ENCODE peak calls at places on chromosomes 1 and 21, in seven cellular contexts. D, C, I, B, P, V and U are unnamed samples.

GRCh38 chr1:108610073-108610472 is 50.2 kb downstream of the EEIG2 start:
- DNase-seq in D (no peak), C (peak; percentile 15), I (no peak), B (no peak), P (peak; percentile 31), V (no peak), U (no peak)

GRCh38 chr1:227006397-227006796 is 66.3 kb downstream of the COQ8A start:
- DNase-seq in D (no peak), C (no peak), I (no peak), B (no peak), P (no peak), V (no peak), U (no peak)

GRCh38 chr1:17922833-17923232 is 167.7 kb downstream of the ACTL8 start:
- DNase-seq in D (no peak), C (peak; percentile 27), I (peak; percentile 58), B (no peak), P (no peak), V (peak; percentile 62), U (no peak)

GRCh38 chr21:41703857-41704501 is 62.9 kb downstream of the RIPK4 start:
- DNase-seq in D (no peak), C (no peak), I (peak; percentile 87), B (no peak), P (no peak), V (no peak), U (peak; percentile 65)

GRCh38 chr1:159917533-159917932 is 7.8 kb downstream of the TAGLN2 start:
- DNase-seq in D (no peak), C (no peak), I (no peak), B (no peak), P (no peak), V (no peak), U (peak; percentile 59)

GRCh38 chr1:21630571-21631338 is 38.4 kb downstream of the RAP1GAP start:
- DNase-seq in D (no peak), C (no peak), I (no peak), B (no peak), P (no peak), V (no peak), U (no peak)

GRCh38 chr1:157198619-157199420 is 60.6 kb upstream of the ETV3 start:
- DNase-seq in D (no peak), C (no peak), I (no peak), B (no peak), P (peak; percentile 77), V (no peak), U (no peak)

GRCh38 chr1:45913183-45913924 is 109.9 kb downstream of the MAST2 start:
- DNase-seq in D (no peak), C (peak; percentile 85), I (peak; percentile 81), B (no peak), P (no peak), V (peak; percentile 98), U (no peak)

GRCh38 chr21:44751799-44752636 is 40.6 kb upstream of the TSPEAR start:
- DNase-seq in D (no peak), C (no peak), I (no peak), B (no peak), P (no peak), V (no peak), U (no peak)

GRCh38 chr1:204564835-204565234 is 48.6 kb downstream of the MDM4 start:
- DNase-seq in D (peak; percentile 17), C (no peak), I (no peak), B (no peak), P (no peak), V (no peak), U (no peak)

GRCh38 chr1:228850141-228851100 is 115.1 kb downstream of the RHOU start:
- DNase-seq in D (no peak), C (no peak), I (peak; percentile 33), B (no peak), P (no peak), V (no peak), U (no peak)

GRCh38 chr1:155940531-155940992 is 876 bp upstream of the RXFP4 start:
- DNase-seq in D (no peak), C (peak; percentile 74), I (peak; percentile 79), B (no peak), P (peak; percentile 75), V (peak; percentile 55), U (peak; percentile 76)

GRCh38 chr1:156705918-156706646 is 699 bp upstream of the CRABP2 start:
- DNase-seq in D (peak; percentile 64), C (peak; percentile 57), I (peak; percentile 64), B (peak; percentile 62), P (no peak), V (peak; percentile 73), U (peak; percentile 48)

GRCh38 chr1:162304736-162305135 is 71.9 kb downstream of the SPATA46 start:
- DNase-seq in D (no peak), C (no peak), I (no peak), B (no peak), P (no peak), V (no peak), U (no peak)

GRCh38 chr21:35479529-35479928 is 430.4 kb upstream of the RUNX1 start:
- DNase-seq in D (no peak), C (no peak), I (no peak), B (no peak), P (no peak), V (no peak), U (no peak)

GRCh38 chr1:110780600-110781484 is 92.1 kb upstream of the CD53 start:
- DNase-seq in D (peak; percentile 64), C (peak; percentile 54), I (peak; percentile 69), B (peak; percentile 44), P (peak; percentile 78), V (peak; percentile 78), U (peak; percentile 74)

GRCh38 chr1:244231572-244232315 is 180.7 kb downstream of the ZBTB18 start:
- DNase-seq in D (no peak), C (no peak), I (no peak), B (no peak), P (no peak), V (peak; percentile 73), U (peak; percentile 70)

GRCh38 chr1:22057861-22058260 is 5.4 kb downstream of the CDC42 start:
- DNase-seq in D (no peak), C (no peak), I (no peak), B (no peak), P (no peak), V (no peak), U (no peak)

GRCh38 chr1:93631626-93632365 is 49.8 kb downstream of the BCAR3 start:
- DNase-seq in D (no peak), C (no peak), I (no peak), B (no peak), P (no peak), V (no peak), U (no peak)

GRCh38 chr1:156912861-156913808 is 7.3 kb upstream of the LRRC71 start:
- DNase-seq in D (no peak), C (no peak), I (no peak), B (no peak), P (peak; percentile 71), V (no peak), U (no peak)

GRCh38 chr1:24318238-24318987 is 744 bp upstream of the GRHL3 start:
- DNase-seq in D (no peak), C (no peak), I (no peak), B (no peak), P (no peak), V (peak; percentile 66), U (no peak)

GRCh38 chr1:115714572-115715141 is 53.9 kb downstream of the CASQ2 start:
- DNase-seq in D (no peak), C (no peak), I (peak; percentile 63), B (no peak), P (peak; percentile 43), V (no peak), U (peak; percentile 55)

GRCh38 chr1:30982937-30983336 is 74.4 kb upstream of the SDC3 start:
- DNase-seq in D (no peak), C (no peak), I (no peak), B (no peak), P (no peak), V (peak; percentile 31), U (no peak)
- H3K27ac ChIP-seq in D (no peak overlapping the region), C (no peak overlapping the region), I (no peak overlapping the region), B (no peak overlapping the region), P (no peak overlapping the region), V (peak overlapping the region; percentile 3), U (no peak overlapping the region)

GRCh38 chr1:149916927-149917310 is 725 bp downstream of the SV2A start:
- DNase-seq in D (no peak), C (no peak), I (no peak), B (no peak), P (no peak), V (no peak), U (no peak)
- H3K4me3 ChIP-seq in D (peak overlapping the region; percentile 81), C (peak overlapping the region; percentile 50), I (peak overlapping the region; percentile 42), B (peak overlapping the region; percentile 90), P (no peak overlapping the region), V (no peak overlapping the region), U (no peak overlapping the region)

GRCh38 chr1:43687301-43688108 is 19.8 kb upstream of the ST3GAL3 start:
- DNase-seq in D (no peak), C (peak; percentile 17), I (peak; percentile 27), B (no peak), P (no peak), V (no peak), U (no peak)

GRCh38 chr1:43693371-43693770 is 14.0 kb upstream of the ST3GAL3 start:
- DNase-seq in D (no peak), C (no peak), I (no peak), B (no peak), P (no peak), V (no peak), U (no peak)

GRCh38 chr1:43691871-43692815 is 15.2 kb upstream of the ST3GAL3 start:
- DNase-seq in D (no peak), C (no peak), I (no peak), B (no peak), P (no peak), V (no peak), U (no peak)

GRCh38 chr1:43688109-43688387 is 19.3 kb upstream of the ST3GAL3 start:
- DNase-seq in D (no peak), C (no peak), I (no peak), B (no peak), P (no peak), V (no peak), U (no peak)

GRCh38 chr1:43688594-43689000 is 18.7 kb upstream of the ST3GAL3 start:
- DNase-seq in D (no peak), C (no peak), I (no peak), B (no peak), P (no peak), V (peak; percentile 89), U (no peak)
- H3K27ac ChIP-seq in D (no peak overlapping the region), C (no peak overlapping the region), I (no peak overlapping the region), B (no peak overlapping the region), P (no peak overlapping the region), V (peak overlapping the region; percentile 53), U (no peak overlapping the region)

GRCh38 chr1:64245495-64245894 is 42.1 kb downstream of the UBE2U start:
- DNase-seq in D (no peak), C (no peak), I (peak; percentile 21), B (no peak), P (no peak), V (no peak), U (peak; percentile 24)

GRCh38 chr1:64240209-64240608 is 36.8 kb downstream of the UBE2U start:
- DNase-seq in D (no peak), C (no peak), I (no peak), B (no peak), P (no peak), V (peak; percentile 44), U (no peak)

GRCh38 chr1:64241069-64241468 is 37.6 kb downstream of the UBE2U start:
- DNase-seq in D (no peak), C (no peak), I (no peak), B (no peak), P (no peak), V (no peak), U (no peak)

GRCh38 chr1:64243757-64244080 is 40.3 kb downstream of the UBE2U start:
- DNase-seq in D (no peak), C (no peak), I (no peak), B (no peak), P (no peak), V (no peak), U (no peak)

GRCh38 chr1:64242895-64243756 is 39.7 kb downstream of the UBE2U start:
- DNase-seq in D (no peak), C (no peak), I (no peak), B (no peak), P (no peak), V (peak; percentile 71), U (no peak)
- H3K4me3 ChIP-seq in D (peak overlapping the region; percentile 15), C (no peak overlapping the region), I (no peak overlapping the region), B (no peak overlapping the region), P (no peak overlapping the region), V (no peak overlapping the region), U (no peak overlapping the region)